ENCODE peak calls at places on chromosomes 13 and 19, in five cellular contexts. One of them, this sample, is unnamed.
A peak's percentile ranks its signal among the peaks of the same experiment; 100 is the strongest.

GRCh38 chr13:103952183-103952582 is 886.0 kb upstream of the SLC10A2 start:
- DNase-seq in caudate nucleus: no peak
- DNase-seq in stimulated activated CD8-positive, alpha-beta memory T cell treated with anti-CD3 and anti-CD28 coated beads, Interleukin-4, amount 100 ng/mL, for 1 hour: no peak
- DNase-seq in NCI-H748 treated with DMSO at 0.1 percent for 48 hours: no peak
- DNase-seq in NCI-H446: no peak
- DNase-seq in this sample: no peak

GRCh38 chr19:21109116-21109515 is 27.1 kb downstream of the ZNF714 start:
- DNase-seq in stimulated activated CD8-positive, alpha-beta memory T cell treated with anti-CD3 and anti-CD28 coated beads, Interleukin-4, amount 100 ng/mL, for 1 hour: no peak
- DNase-seq in NCI-H748 treated with DMSO at 0.1 percent for 48 hours: no peak
- DNase-seq in NCI-H446: no peak
- DNase-seq in caudate nucleus: no peak
- DNase-seq in this sample: no peak

GRCh38 chr13:22735381-22735995 is 445.3 kb upstream of the SGCG start:
- DNase-seq in NCI-H446: no peak
- DNase-seq in stimulated activated CD8-positive, alpha-beta memory T cell treated with anti-CD3 and anti-CD28 coated beads, Interleukin-4, amount 100 ng/mL, for 1 hour: no peak
- DNase-seq in NCI-H748 treated with DMSO at 0.1 percent for 48 hours: no peak
- DNase-seq in caudate nucleus: no peak
- DNase-seq in this sample: no peak

GRCh38 chr13:99654076-99654475 is 152.8 kb downstream of the TM9SF2 start:
- DNase-seq in NCI-H748 treated with DMSO at 0.1 percent for 48 hours: no peak
- DNase-seq in stimulated activated CD8-positive, alpha-beta memory T cell treated with anti-CD3 and anti-CD28 coated beads, Interleukin-4, amount 100 ng/mL, for 1 hour: no peak
- DNase-seq in caudate nucleus: no peak
- DNase-seq in NCI-H446: no peak
- DNase-seq in this sample: no peak

GRCh38 chr19:51688665-51689571 is 4.2 kb upstream of the SPACA6 start:
- DNase-seq in NCI-H748 treated with DMSO at 0.1 percent for 48 hours: peak; percentile 87
- DNase-seq in stimulated activated CD8-positive, alpha-beta memory T cell treated with anti-CD3 and anti-CD28 coated beads, Interleukin-4, amount 100 ng/mL, for 1 hour: no peak
- DNase-seq in caudate nucleus: peak; percentile 73
- DNase-seq in NCI-H446: peak; percentile 87
- DNase-seq in this sample: no peak

GRCh38 chr19:40803857-40804782 is 5.1 kb downstream of the EGLN2 start:
- DNase-seq in NCI-H748 treated with DMSO at 0.1 percent for 48 hours: no peak
- DNase-seq in caudate nucleus: no peak
- DNase-seq in NCI-H446: no peak
- DNase-seq in stimulated activated CD8-positive, alpha-beta memory T cell treated with anti-CD3 and anti-CD28 coated beads, Interleukin-4, amount 100 ng/mL, for 1 hour: peak; percentile 27
- DNase-seq in this sample: peak; percentile 36

GRCh38 chr13:70218618-70219017 is 110.4 kb upstream of the KLHL1 start:
- DNase-seq in stimulated activated CD8-positive, alpha-beta memory T cell treated with anti-CD3 and anti-CD28 coated beads, Interleukin-4, amount 100 ng/mL, for 1 hour: no peak
- DNase-seq in NCI-H748 treated with DMSO at 0.1 percent for 48 hours: no peak
- DNase-seq in caudate nucleus: no peak
- DNase-seq in NCI-H446: no peak
- DNase-seq in this sample: no peak

GRCh38 chr19:10003271-10003670 is 7.0 kb downstream of the COL5A3 start:
- DNase-seq in NCI-H748 treated with DMSO at 0.1 percent for 48 hours: no peak
- DNase-seq in stimulated activated CD8-positive, alpha-beta memory T cell treated with anti-CD3 and anti-CD28 coated beads, Interleukin-4, amount 100 ng/mL, for 1 hour: no peak
- DNase-seq in caudate nucleus: no peak
- DNase-seq in NCI-H446: no peak
- DNase-seq in this sample: no peak

GRCh38 chr19:10206226-10206873 is 11.6 kb upstream of the DNMT1 start:
- DNase-seq in NCI-H748 treated with DMSO at 0.1 percent for 48 hours: no peak
- DNase-seq in NCI-H446: no peak
- DNase-seq in stimulated activated CD8-positive, alpha-beta memory T cell treated with anti-CD3 and anti-CD28 coated beads, Interleukin-4, amount 100 ng/mL, for 1 hour: no peak
- DNase-seq in caudate nucleus: no peak
- DNase-seq in this sample: no peak

GRCh38 chr13:39895254-39895653 is 239.8 kb downstream of the COG6 start:
- DNase-seq in caudate nucleus: no peak
- DNase-seq in stimulated activated CD8-positive, alpha-beta memory T cell treated with anti-CD3 and anti-CD28 coated beads, Interleukin-4, amount 100 ng/mL, for 1 hour: no peak
- DNase-seq in NCI-H446: no peak
- DNase-seq in NCI-H748 treated with DMSO at 0.1 percent for 48 hours: no peak
- DNase-seq in this sample: peak; percentile 10

GRCh38 chr13:41492432-41493267 is 35.3 kb downstream of the RGCC start:
- DNase-seq in NCI-H748 treated with DMSO at 0.1 percent for 48 hours: no peak
- DNase-seq in caudate nucleus: no peak
- DNase-seq in stimulated activated CD8-positive, alpha-beta memory T cell treated with anti-CD3 and anti-CD28 coated beads, Interleukin-4, amount 100 ng/mL, for 1 hour: no peak
- DNase-seq in NCI-H446: no peak
- DNase-seq in this sample: peak; percentile 71

GRCh38 chr13:95301947-95302386 is 716 bp upstream of the ABCC4 start:
- DNase-seq in NCI-H446: peak; percentile 15
- DNase-seq in stimulated activated CD8-positive, alpha-beta memory T cell treated with anti-CD3 and anti-CD28 coated beads, Interleukin-4, amount 100 ng/mL, for 1 hour: no peak
- DNase-seq in NCI-H748 treated with DMSO at 0.1 percent for 48 hours: no peak
- DNase-seq in caudate nucleus: no peak
- DNase-seq in this sample: no peak

This sample was measured in Jurkat, Clone E6-1.